ENCODE peak calls at places on chromosomes 13 and 19, in nine cellular contexts. Y is AG09319; I is RPMI7951; S is IMR-90; W is stimulated activated CD8-positive, alpha-beta memory T cell treated with anti-CD3 and anti-CD28 coated beads, Interleukin-12 subunit alpha, Interleukin-12 subunit beta, amount 100 ng/mL, for 4 hours; E is ACHN; X is ovary; C is activated naive CD8-positive, alpha-beta T cell treated with anti-CD3 and anti-CD28 coated beads, Interleukin-2, amount 50 U/mL, for 24 hours; Z is AG09309. P is an unnamed sample.

GRCh38 chr19:812049-812816 is 9.5 kb downstream of the PLPPR3 start:
- DNase-seq in Y (no peak), I (no peak), S (no peak), W (no peak), E (no peak), X (no peak), C (no peak), Z (no peak), P (no peak)

GRCh38 chr13:107170270-107170931 is 602.5 kb upstream of the ARGLU1 start:
- DNase-seq in Y (no peak), I (peak), S (no peak), W (no peak), E (no peak), X (no peak), C (no peak), Z (no peak), P (no peak)

GRCh38 chr13:34344761-34345600 is 527.0 kb downstream of the RFC3 start:
- DNase-seq in Y (no peak), I (peak), S (no peak), W (no peak), E (no peak), X (no peak), C (no peak), Z (no peak), P (no peak)

GRCh38 chr13:52158629-52159158 is 703 bp downstream of the NEK3 start:
- DNase-seq in Y (no peak), I (peak), S (peak), W (no peak), E (peak), X (no peak), C (no peak), Z (no peak), P (peak)

GRCh38 chr13:27083183-27083582 is 88.4 kb downstream of the USP12 start:
- DNase-seq in Y (no peak), I (no peak), S (no peak), W (no peak), E (no peak), X (no peak), C (no peak), Z (no peak), P (no peak)

GRCh38 chr13:98581971-98582702 is 5.2 kb upstream of the STK24 start:
- DNase-seq in Y (no peak), I (peak), S (peak), W (no peak), E (no peak), X (no peak), C (no peak), Z (no peak), P (peak)

GRCh38 chr13:30429235-30429634 is 6.9 kb downstream of the UBE2L5 start:
- DNase-seq in Y (no peak), I (no peak), S (no peak), W (no peak), E (no peak), X (no peak), C (no peak), Z (no peak), P (no peak)

GRCh38 chr19:33794578-33795369 is 1.9 kb upstream of the KCTD15 start:
- DNase-seq in Y (no peak), I (peak), S (no peak), W (no peak), E (no peak), X (peak), C (no peak), Z (no peak), P (no peak)

GRCh38 chr13:94620286-94620896 is 18.7 kb downstream of the GPR180 start:
- DNase-seq in Y (no peak), I (no peak), S (peak), W (no peak), E (peak), X (no peak), C (no peak), Z (no peak), P (peak)

GRCh38 chr13:21849323-21849722 is 178.4 kb downstream of the FGF9 start:
- DNase-seq in Y (no peak), I (peak), S (peak), W (no peak), E (peak), X (no peak), C (peak), Z (no peak), P (peak)

GRCh38 chr13:109869312-109870237 is 83.2 kb upstream of the IRS2 start:
- DNase-seq in Y (peak), I (no peak), S (peak), W (no peak), E (peak), X (peak), C (peak), Z (peak), P (peak)

GRCh38 chr13:110242615-110243014 is 64.3 kb downstream of the COL4A1 start:
- DNase-seq in Y (no peak), I (no peak), S (no peak), W (no peak), E (no peak), X (no peak), C (no peak), Z (no peak), P (no peak)

GRCh38 chr19:1247747-1248453 is 483 bp upstream of the MIDN start:
- DNase-seq in Y (no peak), I (peak), S (peak), W (peak), E (peak), X (peak), C (peak), Z (no peak), P (peak)

GRCh38 chr13:49292742-49293498 is 45.2 kb downstream of the CDADC1 start:
- DNase-seq in Y (peak), I (peak), S (peak), W (no peak), E (no peak), X (peak), C (peak), Z (no peak), P (no peak)

GRCh38 chr19:36213793-36214387 is 575 bp downstream of the ZNF565 start:
- DNase-seq in Y (no peak), I (peak), S (peak), W (no peak), E (no peak), X (no peak), C (no peak), Z (peak), P (peak)

GRCh38 chr19:17687857-17688784 is at the start of gene UNC13A:
- DNase-seq in Y (no peak), I (peak), S (peak), W (no peak), E (peak), X (peak), C (peak), Z (no peak), P (peak)

GRCh38 chr19:35130761-35131720 is 3.8 kb downstream of the LGI4 start:
- DNase-seq in Y (no peak), I (no peak), S (no peak), W (no peak), E (no peak), X (no peak), C (no peak), Z (no peak), P (no peak)

GRCh38 chr19:7919681-7920519 is at the start of gene SNAPC2:
- DNase-seq in Y (peak), I (peak), S (peak), W (peak), E (peak), X (peak), C (peak), Z (peak), P (peak)

GRCh38 chr13:102598061-102598460 is 1.3 kb downstream of the TPP2 start:
- DNase-seq in Y (no peak), I (peak), S (peak), W (no peak), E (no peak), X (no peak), C (no peak), Z (no peak), P (peak)

GRCh38 chr19:47158879-47159509 is 28.4 kb downstream of the SAE1 start:
- DNase-seq in Y (no peak), I (no peak), S (peak), W (no peak), E (no peak), X (no peak), C (no peak), Z (no peak), P (peak)

GRCh38 chr13:113597386-113598080 is 13.0 kb downstream of the TFDP1 start:
- DNase-seq in Y (no peak), I (no peak), S (no peak), W (no peak), E (no peak), X (peak), C (no peak), Z (no peak), P (no peak)

GRCh38 chr13:31775148-31775547 is 35.8 kb downstream of the RXFP2 start:
- DNase-seq in Y (no peak), I (no peak), S (no peak), W (no peak), E (no peak), X (no peak), C (no peak), Z (no peak), P (no peak)

GRCh38 chr13:25179810-25180437 is 7.8 kb upstream of the AMER2 start:
- DNase-seq in Y (no peak), I (no peak), S (no peak), W (no peak), E (no peak), X (no peak), C (no peak), Z (no peak), P (no peak)

GRCh38 chr13:28394422-28394821 is 100.5 kb downstream of the FLT1 start:
- DNase-seq in Y (no peak), I (no peak), S (peak), W (no peak), E (no peak), X (no peak), C (no peak), Z (no peak), P (peak)

GRCh38 chr13:113962386-113962785 is 11.5 kb downstream of the C13orf46 start:
- DNase-seq in Y (no peak), I (no peak), S (no peak), W (no peak), E (no peak), X (no peak), C (no peak), Z (no peak), P (no peak)

GRCh38 chr13:37531054-37531453 is 67.5 kb downstream of the POSTN start:
- DNase-seq in Y (peak), I (no peak), S (peak), W (no peak), E (no peak), X (no peak), C (no peak), Z (peak), P (no peak)

GRCh38 chr19:53981408-53981998 is 9.9 kb upstream of the CACNG6 start:
- DNase-seq in Y (no peak), I (no peak), S (no peak), W (no peak), E (no peak), X (no peak), C (no peak), Z (no peak), P (no peak)

GRCh38 chr13:97629601-97630272 is 195.8 kb downstream of the RAP2A start:
- DNase-seq in Y (no peak), I (no peak), S (no peak), W (no peak), E (no peak), X (no peak), C (no peak), Z (no peak), P (no peak)

GRCh38 chr19:32570081-32570785 is 10.8 kb upstream of the PDCD5 start:
- DNase-seq in Y (peak), I (peak), S (peak), W (peak), E (peak), X (peak), C (peak), Z (peak), P (peak)

GRCh38 chr19:752652-753517 is 2.0 kb downstream of the MISP start:
- DNase-seq in Y (peak), I (peak), S (peak), W (no peak), E (peak), X (peak), C (no peak), Z (peak), P (peak)

GRCh38 chr19:49150106-49150943 is 4.9 kb downstream of the HRC start:
- DNase-seq in Y (no peak), I (peak), S (peak), W (no peak), E (peak), X (peak), C (peak), Z (peak), P (peak)

GRCh38 chr19:41411682-41412265 is 14.2 kb downstream of the BCKDHA start:
- DNase-seq in Y (no peak), I (peak), S (no peak), W (no peak), E (no peak), X (no peak), C (no peak), Z (no peak), P (peak)

GRCh38 chr19:7397687-7398086 is 49.0 kb downstream of the ARHGEF18 start:
- DNase-seq in Y (no peak), I (peak), S (peak), W (no peak), E (no peak), X (no peak), C (no peak), Z (peak), P (peak)

GRCh38 chr13:20351279-20352022 is 119.3 kb upstream of the GJB6 start:
- DNase-seq in Y (no peak), I (peak), S (peak), W (no peak), E (no peak), X (no peak), C (no peak), Z (peak), P (peak)

GRCh38 chr13:108549989-108550388 is 79.4 kb upstream of the MYO16 start:
- DNase-seq in Y (no peak), I (no peak), S (no peak), W (no peak), E (no peak), X (no peak), C (no peak), Z (no peak), P (no peak)

GRCh38 chr19:53357821-53358581 is 7.5 kb upstream of the ZNF525 start:
- DNase-seq in Y (no peak), I (no peak), S (no peak), W (no peak), E (no peak), X (no peak), C (no peak), Z (no peak), P (no peak)

GRCh38 chr13:113026391-113026910 is 57.4 kb downstream of the MCF2L start:
- DNase-seq in Y (no peak), I (no peak), S (no peak), W (no peak), E (no peak), X (no peak), C (no peak), Z (no peak), P (no peak)

GRCh38 chr13:78712866-78713265 is 53.9 kb upstream of the OBI1 start:
- DNase-seq in Y (no peak), I (no peak), S (no peak), W (no peak), E (no peak), X (no peak), C (no peak), Z (no peak), P (no peak)

P was measured in epithelial cell of esophagus.